ENCODE peak calls at places on chromosomes 6 and 20, in seven cellular contexts. Z is astrocyte; W is SK-N-SH; I is CD8-positive, alpha-beta T cell; T is type B pancreatic cell; L is fibroblast of lung; D is neural crest cell. B is an unnamed sample.

GRCh38 chr20:17682103-17682888 is at the start of gene RRBP1:
- DNase-seq in Z (peak), D (peak), T (peak), I (peak), L (peak), W (peak), B (peak)

GRCh38 chr20:3431109-3431508 is 23.6 kb upstream of the DNAAF9 start:
- DNase-seq in I (no peak), L (peak), W (no peak), Z (peak), T (no peak), D (no peak), B (no peak)

GRCh38 chr6:19789100-19789805 is 47.9 kb upstream of the ID4 start:
- DNase-seq in T (no peak), I (no peak), L (no peak), W (no peak), D (no peak), Z (peak), B (no peak)

GRCh38 chr20:3916347-3916746 is 27.2 kb downstream of the PANK2 start:
- DNase-seq in L (no peak), T (no peak), D (no peak), W (no peak), I (no peak), Z (no peak), B (no peak)

GRCh38 chr6:15713325-15713724 is 50.5 kb upstream of the DTNBP1 start:
- DNase-seq in D (no peak), T (no peak), I (no peak), W (no peak), L (no peak), Z (no peak), B (no peak)

GRCh38 chr6:106155219-106155830 is 69.2 kb downstream of the PRDM1 start:
- DNase-seq in L (no peak), D (no peak), Z (no peak), I (no peak), T (no peak), W (no peak), B (no peak)

GRCh38 chr6:30885481-30885998 is 1.2 kb downstream of the DDR1 start:
- DNase-seq in I (no peak), D (no peak), W (peak), L (peak), T (no peak), Z (peak), B (no peak)

GRCh38 chr6:104940238-104940880 is 16.5 kb upstream of the LIN28B start:
- DNase-seq in I (no peak), T (peak), W (peak), D (peak), Z (no peak), L (no peak), B (no peak)

GRCh38 chr20:61932711-61933480 is 132.8 kb downstream of the TAF4 start:
- DNase-seq in D (no peak), T (peak), W (no peak), L (no peak), I (no peak), Z (no peak), B (no peak)

GRCh38 chr6:88574666-88575065 is 388.8 kb downstream of the RNGTT start:
- DNase-seq in D (no peak), T (no peak), I (no peak), Z (no peak), L (no peak), W (no peak), B (no peak)

GRCh38 chr6:155325700-155326516 is 11.6 kb upstream of the TFB1M start:
- DNase-seq in Z (no peak), I (no peak), W (no peak), D (no peak), L (no peak), T (no peak), B (no peak)

GRCh38 chr6:44064089-44064947 is 62.9 kb downstream of the MRPL14 start:
- DNase-seq in I (no peak), D (no peak), L (peak), Z (peak), W (no peak), T (no peak), B (peak)

GRCh38 chr20:17615645-17616479 is 46.0 kb downstream of the DSTN start:
- DNase-seq in T (no peak), Z (no peak), W (peak), L (no peak), I (no peak), D (no peak), B (no peak)

GRCh38 chr6:103893082-103893481 is 966.6 kb downstream of the HACE1 start:
- DNase-seq in D (no peak), T (no peak), I (no peak), W (peak), Z (peak), L (peak), B (no peak)

GRCh38 chr20:4708856-4709255 is 12.9 kb upstream of the PRND start:
- DNase-seq in T (no peak), I (no peak), D (no peak), L (no peak), Z (no peak), W (no peak), B (no peak)

GRCh38 chr6:130888246-130888645 is 61.0 kb downstream of the SMLR1 start:
- DNase-seq in T (no peak), Z (no peak), D (no peak), W (no peak), L (no peak), I (no peak), B (no peak)

GRCh38 chr6:90068264-90068663 is 174.0 kb downstream of the GJA10 start:
- DNase-seq in I (peak), Z (peak), L (peak), T (no peak), D (no peak), W (no peak), B (no peak)

GRCh38 chr6:8301502-8301901 is 133.8 kb downstream of the SLC35B3 start:
- DNase-seq in D (no peak), I (no peak), T (no peak), W (no peak), L (no peak), Z (no peak), B (no peak)

GRCh38 chr6:51468704-51469103 is 618.7 kb downstream of the PKHD1 start:
- DNase-seq in D (no peak), Z (no peak), W (no peak), T (no peak), L (no peak), I (no peak), B (no peak)

GRCh38 chr6:109342564-109342963 is 39.7 kb downstream of the CD164 start:
- DNase-seq in L (no peak), D (no peak), W (no peak), T (no peak), Z (no peak), I (no peak), B (no peak)

GRCh38 chr6:84652356-84653026 is 111.9 kb downstream of the TBX18 start:
- DNase-seq in Z (peak), T (no peak), D (no peak), L (peak), I (no peak), W (no peak), B (peak)

GRCh38 chr20:62824476-62825287 is 7.8 kb downstream of the COL9A3 start:
- DNase-seq in I (no peak), L (peak), D (peak), W (peak), Z (no peak), T (no peak), B (no peak)

GRCh38 chr6:4549556-4550226 is 226.5 kb upstream of the CDYL start:
- DNase-seq in D (no peak), L (no peak), T (no peak), W (no peak), I (no peak), Z (no peak), B (no peak)

GRCh38 chr6:170177383-170178265 is 113.3 kb downstream of the DLL1 start:
- DNase-seq in T (peak), D (no peak), I (no peak), L (no peak), Z (no peak), W (peak), B (no peak)

GRCh38 chr6:48667797-48668196 is 556.8 kb upstream of the PTCHD4 start:
- DNase-seq in Z (no peak), L (no peak), T (no peak), I (no peak), W (no peak), D (no peak), B (no peak)

GRCh38 chr6:144343736-144344428 is 58.7 kb downstream of the UTRN start:
- DNase-seq in D (no peak), I (peak), Z (no peak), W (no peak), T (no peak), L (no peak), B (no peak)

GRCh38 chr6:147752686-147753418 is 244.4 kb downstream of the SAMD5 start:
- DNase-seq in I (no peak), Z (no peak), T (no peak), W (no peak), L (peak), D (no peak), B (peak)

GRCh38 chr6:35352735-35353134 is 10.4 kb downstream of the PPARD start:
- DNase-seq in W (no peak), D (no peak), Z (no peak), L (no peak), I (no peak), T (no peak), B (no peak)

GRCh38 chr20:19802492-19803158 is 44.6 kb downstream of the RIN2 start:
- DNase-seq in L (peak), T (no peak), D (no peak), Z (peak), I (no peak), W (no peak), B (no peak)

GRCh38 chr20:49747707-49748524 is 34.2 kb upstream of the B4GALT5 start:
- DNase-seq in D (no peak), I (no peak), Z (peak), W (peak), T (no peak), L (peak), B (peak)

GRCh38 chr20:4663044-4663443 is 58.7 kb upstream of the PRND start:
- DNase-seq in L (no peak), T (no peak), I (no peak), D (no peak), Z (no peak), W (no peak), B (no peak)

GRCh38 chr20:57998276-57998675 is 230.2 kb downstream of the ANKRD60 start:
- DNase-seq in T (no peak), D (no peak), W (no peak), Z (no peak), L (no peak), I (no peak), B (no peak)

GRCh38 chr6:7108964-7109836 is 1.4 kb downstream of the RREB1 start:
- DNase-seq in Z (peak), L (peak), I (peak), D (peak), W (peak), T (peak), B (no peak)

GRCh38 chr6:133587841-133588240 is 301.1 kb upstream of the TCF21 start:
- DNase-seq in I (no peak), W (no peak), T (no peak), D (no peak), Z (peak), L (peak), B (no peak)

GRCh38 chr20:25286917-25287316 is 39.0 kb downstream of the PYGB start:
- DNase-seq in Z (no peak), D (no peak), T (no peak), I (no peak), L (no peak), W (no peak), B (no peak)

DNA sequence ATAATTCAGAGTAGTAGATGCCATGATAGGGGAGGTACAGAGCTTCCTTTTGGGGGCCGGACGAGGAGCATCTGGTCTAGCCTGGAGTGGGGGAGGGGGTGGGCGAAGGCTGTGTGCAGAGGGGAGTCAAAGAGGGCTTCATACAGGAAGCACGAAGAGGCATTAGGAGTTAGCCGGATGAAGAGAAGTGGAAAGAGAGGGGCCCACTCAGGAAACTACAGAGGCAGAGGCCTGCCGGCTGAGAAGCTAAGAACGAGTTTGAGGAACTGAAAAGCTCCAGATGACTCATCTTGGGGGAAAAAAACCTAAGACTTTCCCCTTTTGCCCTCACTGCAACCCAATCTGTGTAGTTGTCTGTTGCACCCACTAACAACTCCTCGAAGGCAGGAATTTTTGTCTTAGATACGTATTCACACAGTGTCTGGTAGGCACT is 664 bp downstream of the CNPY3 start:
- DNase-seq in I (peak), D (no peak), T (no peak), L (peak), Z (peak), W (peak), B (no peak)
- TF ChIP-seq CTCF in I (no peak), D (no peak), T (no peak), L (no peak), Z (no peak), W (no peak), B (no peak)

GRCh38 chr6:75691012-75691411 is 58.0 kb upstream of the MYO6 start:
- DNase-seq in D (no peak), Z (peak), I (no peak), L (peak), W (no peak), T (no peak), B (no peak)

GRCh38 chr6:75689576-75689975 is 59.5 kb upstream of the MYO6 start:
- DNase-seq in I (no peak), T (no peak), L (no peak), Z (no peak), W (no peak), D (no peak), B (no peak)

GRCh38 chr6:75694406-75694805 is 54.6 kb upstream of the MYO6 start:
- DNase-seq in T (no peak), D (no peak), Z (no peak), L (no peak), W (no peak), I (no peak), B (no peak)

DNA sequence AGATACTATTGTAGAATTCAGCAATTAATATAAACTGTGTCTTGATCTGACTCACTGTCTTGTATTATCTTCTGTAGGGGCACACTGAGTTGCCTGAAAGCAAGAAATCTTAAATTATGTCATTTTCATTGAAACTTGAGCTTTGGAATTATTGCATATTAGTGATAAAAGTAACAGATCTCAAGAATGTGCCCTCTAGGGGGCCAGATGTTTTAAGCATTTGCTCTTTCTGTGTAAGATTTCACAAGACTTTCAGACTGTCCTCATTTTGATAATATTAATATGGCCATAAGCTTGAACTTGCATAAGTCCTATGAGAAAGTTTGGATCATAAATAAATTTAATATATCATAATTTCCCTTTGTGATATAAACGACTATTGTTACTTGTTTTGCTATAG is 55.5 kb upstream of the MYO6 start:
- DNase-seq in I (no peak), D (no peak), Z (no peak), L (peak), W (no peak), T (no peak), B (peak)
- TF ChIP-seq CTCF in I (no peak), D (peak), Z (peak), L (no peak), W (peak), T (peak), B (peak)

DNA sequence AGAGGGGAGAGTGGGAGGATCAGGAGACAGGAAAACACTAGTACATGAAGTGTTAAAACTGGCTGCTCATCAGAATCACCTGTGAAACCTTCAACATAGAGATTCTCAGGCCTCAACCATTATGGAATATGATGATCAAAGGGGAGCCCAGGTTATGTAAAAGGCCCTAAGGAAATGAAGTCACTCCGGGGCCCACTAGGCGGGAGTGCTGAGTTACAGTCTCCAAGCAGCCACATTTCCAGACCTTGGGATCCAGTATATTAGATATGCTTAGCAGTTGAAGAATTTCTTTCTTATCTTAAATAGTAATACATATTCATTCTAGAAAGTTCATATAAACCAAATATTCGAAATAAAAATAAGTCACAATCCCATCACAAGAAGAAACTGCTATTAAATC is 476.3 kb downstream of the PRKN start:
- DNase-seq in W (no peak), D (no peak), Z (no peak), I (no peak), L (no peak), T (no peak), B (no peak)
- TF ChIP-seq CTCF in W (no peak), D (peak), Z (no peak), I (no peak), L (peak), T (peak), B (peak)

GRCh38 chr20:22719250-22719649 is 134.9 kb upstream of the FOXA2 start:
- DNase-seq in L (no peak), Z (no peak), D (no peak), I (no peak), T (no peak), W (no peak), B (no peak)

GRCh38 chr20:22728146-22728745 is 143.9 kb upstream of the FOXA2 start:
- DNase-seq in W (no peak), L (no peak), I (no peak), Z (no peak), T (no peak), D (no peak), B (no peak)

GRCh38 chr20:22722840-22723239 is 138.5 kb upstream of the FOXA2 start:
- DNase-seq in Z (no peak), I (no peak), W (no peak), D (no peak), T (no peak), L (no peak), B (no peak)

GRCh38 chr20:22720206-22720605 is 135.8 kb upstream of the FOXA2 start:
- DNase-seq in I (no peak), W (no peak), D (no peak), L (no peak), T (no peak), Z (no peak), B (no peak)

DNA sequence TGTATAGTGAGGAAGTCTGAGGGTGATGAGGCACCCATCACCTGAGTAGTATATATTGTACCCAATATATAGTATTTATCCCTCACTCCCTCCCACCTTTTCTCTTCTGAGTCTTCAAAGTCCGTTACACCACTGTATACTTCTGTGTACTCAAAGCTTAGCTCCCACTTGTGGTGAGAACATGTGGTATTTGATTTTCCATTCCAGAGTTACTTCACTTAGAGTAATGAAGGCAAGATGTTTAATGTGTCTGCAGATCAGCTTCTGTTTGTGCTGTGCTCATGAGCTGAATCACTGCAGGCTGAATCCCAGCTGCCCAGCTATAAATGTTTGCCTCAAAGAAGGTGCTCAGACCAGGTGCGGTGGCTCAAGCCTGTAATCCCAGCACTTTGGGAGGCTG is 139.3 kb upstream of the FOXA2 start:
- DNase-seq in D (no peak), W (no peak), T (no peak), Z (no peak), L (no peak), I (no peak), B (no peak)
- TF ChIP-seq CTCF in D (no peak), W (no peak), T (no peak), Z (no peak), L (no peak), I (no peak), B (no peak)

GRCh38 chr6:56710967-56711366 is 68.3 kb upstream of the DST start:
- DNase-seq in T (no peak), D (no peak), I (no peak), Z (no peak), L (no peak), W (no peak), B (no peak)

GRCh38 chr6:56716229-56716628 is 73.5 kb upstream of the DST start:
- DNase-seq in L (peak), D (no peak), Z (no peak), W (no peak), I (no peak), T (no peak), B (no peak)

GRCh38 chr6:56713285-56713684 is 70.6 kb upstream of the DST start:
- DNase-seq in I (no peak), T (no peak), W (no peak), Z (peak), D (no peak), L (peak), B (no peak)

GRCh38 chr6:56714982-56715456 is 72.3 kb upstream of the DST start:
- DNase-seq in T (no peak), Z (peak), W (peak), L (peak), D (no peak), I (no peak), B (no peak)

GRCh38 chr6:56714273-56714672 is 71.6 kb upstream of the DST start:
- DNase-seq in T (no peak), D (no peak), I (no peak), Z (no peak), L (peak), W (no peak), B (no peak)
- TF ChIP-seq CTCF in T (peak), D (peak), I (no peak), Z (no peak), L (no peak), W (peak), B (no peak)

GRCh38 chr6:13716955-13717295 is 5.3 kb upstream of the RANBP9 start:
- DNase-seq in Z (no peak), L (no peak), T (no peak), D (no peak), W (no peak), I (no peak), B (no peak)
- TF ChIP-seq CTCF in Z (no peak), L (no peak), T (no peak), D (no peak), W (no peak), I (no peak), B (no peak)

B was measured in AG09319.